ENCODE peak calls at places on chromosomes 12 and 14, in nine cellular contexts. One of them, this sample, is unnamed.
A peak's percentile ranks its signal among the peaks of the same experiment; 100 is the strongest.

GRCh38 chr12:60494249-60494648 is 898.4 kb downstream of the SLC16A7 start:
- DNase-seq in thoracic aorta: no peak
- DNase-seq in spleen: no peak
- DNase-seq in colonic mucosa: no peak
- DNase-seq in cardiac fibroblast: peak; percentile 64
- DNase-seq in CD8-positive, alpha-beta T cell: no peak
- DNase-seq in uterus: no peak
- DNase-seq in GM12865: peak; percentile 9
- DNase-seq in mucosa of descending colon: no peak
- DNase-seq in this sample: peak; percentile 59

GRCh38 chr12:3967556-3968160 is 94.5 kb upstream of the PARP11 start:
- DNase-seq in thoracic aorta: no peak
- DNase-seq in spleen: no peak
- DNase-seq in colonic mucosa: no peak
- DNase-seq in cardiac fibroblast: no peak
- DNase-seq in CD8-positive, alpha-beta T cell: no peak
- DNase-seq in uterus: no peak
- DNase-seq in GM12865: no peak
- DNase-seq in mucosa of descending colon: no peak
- DNase-seq in this sample: no peak

GRCh38 chr12:53236443-53237111 is 4.6 kb upstream of the RARG start:
- DNase-seq in thoracic aorta: no peak
- DNase-seq in spleen: no peak
- DNase-seq in colonic mucosa: no peak
- DNase-seq in cardiac fibroblast: no peak
- DNase-seq in CD8-positive, alpha-beta T cell: peak; percentile 67
- DNase-seq in uterus: no peak
- DNase-seq in GM12865: peak; percentile 35
- DNase-seq in mucosa of descending colon: no peak
- DNase-seq in this sample: no peak

GRCh38 chr14:51848120-51848519 is 12.3 kb upstream of the GNG2 start:
- DNase-seq in thoracic aorta: no peak
- DNase-seq in spleen: no peak
- DNase-seq in colonic mucosa: no peak
- DNase-seq in cardiac fibroblast: no peak
- DNase-seq in CD8-positive, alpha-beta T cell: no peak
- DNase-seq in uterus: no peak
- DNase-seq in GM12865: peak; percentile 60
- DNase-seq in mucosa of descending colon: no peak
- DNase-seq in this sample: peak; percentile 38

GRCh38 chr12:130872179-130873096 is 572 bp downstream of the RAN start:
- DNase-seq in thoracic aorta: no peak
- DNase-seq in spleen: peak; percentile 92
- DNase-seq in colonic mucosa: no peak
- DNase-seq in cardiac fibroblast: peak; percentile 32
- DNase-seq in CD8-positive, alpha-beta T cell: no peak
- DNase-seq in uterus: no peak
- DNase-seq in GM12865: peak; percentile 50
- DNase-seq in mucosa of descending colon: no peak
- DNase-seq in this sample: no peak

GRCh38 chr14:71371711-71372396 is 464.6 kb downstream of the PCNX1 start:
- DNase-seq in thoracic aorta: no peak
- DNase-seq in spleen: no peak
- DNase-seq in colonic mucosa: no peak
- DNase-seq in cardiac fibroblast: peak; percentile 51
- DNase-seq in CD8-positive, alpha-beta T cell: no peak
- DNase-seq in uterus: no peak
- DNase-seq in GM12865: peak; percentile 59
- DNase-seq in mucosa of descending colon: no peak
- DNase-seq in this sample: peak; percentile 80

GRCh38 chr14:69716483-69717187 is 50.3 kb upstream of the SRSF5 start:
- DNase-seq in thoracic aorta: no peak
- DNase-seq in spleen: no peak
- DNase-seq in colonic mucosa: no peak
- DNase-seq in cardiac fibroblast: peak; percentile 88
- DNase-seq in CD8-positive, alpha-beta T cell: no peak
- DNase-seq in uterus: no peak
- DNase-seq in GM12865: no peak
- DNase-seq in mucosa of descending colon: no peak
- DNase-seq in this sample: peak; percentile 85

GRCh38 chr14:24063263-24063836 is 8.0 kb upstream of the CPNE6 start:
- DNase-seq in thoracic aorta: no peak
- DNase-seq in spleen: peak; percentile 35
- DNase-seq in colonic mucosa: no peak
- DNase-seq in cardiac fibroblast: no peak
- DNase-seq in CD8-positive, alpha-beta T cell: no peak
- DNase-seq in uterus: no peak
- DNase-seq in GM12865: no peak
- DNase-seq in mucosa of descending colon: no peak
- DNase-seq in this sample: no peak

GRCh38 chr12:59055204-59055839 is 135.0 kb upstream of the LRIG3 start:
- DNase-seq in thoracic aorta: no peak
- DNase-seq in spleen: no peak
- DNase-seq in colonic mucosa: no peak
- DNase-seq in cardiac fibroblast: peak; percentile 59
- DNase-seq in CD8-positive, alpha-beta T cell: no peak
- DNase-seq in uterus: no peak
- DNase-seq in GM12865: peak; percentile 37
- DNase-seq in mucosa of descending colon: no peak
- DNase-seq in this sample: peak; percentile 79

GRCh38 chr12:95626854-95627253 is 75.6 kb upstream of the USP44 start:
- DNase-seq in thoracic aorta: no peak
- DNase-seq in spleen: no peak
- DNase-seq in colonic mucosa: no peak
- DNase-seq in cardiac fibroblast: no peak
- DNase-seq in CD8-positive, alpha-beta T cell: no peak
- DNase-seq in uterus: no peak
- DNase-seq in GM12865: no peak
- DNase-seq in mucosa of descending colon: no peak
- DNase-seq in this sample: no peak

GRCh38 chr14:59787045-59787674 is 83.4 kb downstream of the RTN1 start:
- DNase-seq in thoracic aorta: no peak
- DNase-seq in spleen: no peak
- DNase-seq in colonic mucosa: no peak
- DNase-seq in cardiac fibroblast: no peak
- DNase-seq in CD8-positive, alpha-beta T cell: no peak
- DNase-seq in uterus: no peak
- DNase-seq in GM12865: no peak
- DNase-seq in mucosa of descending colon: no peak
- DNase-seq in this sample: no peak

GRCh38 chr12:111596985-111597730 is 2.0 kb downstream of the ATXN2 start:
- DNase-seq in thoracic aorta: no peak
- DNase-seq in spleen: peak; percentile 78
- DNase-seq in colonic mucosa: peak; percentile 68
- DNase-seq in cardiac fibroblast: peak; percentile 67
- DNase-seq in CD8-positive, alpha-beta T cell: peak; percentile 51
- DNase-seq in uterus: peak; percentile 29
- DNase-seq in GM12865: peak; percentile 72
- DNase-seq in mucosa of descending colon: peak; percentile 66
- DNase-seq in this sample: peak; percentile 56

GRCh38 chr12:34291001-34291400 is 268.7 kb downstream of the ALG10 start:
- DNase-seq in thoracic aorta: no peak
- DNase-seq in spleen: peak; percentile 34
- DNase-seq in colonic mucosa: no peak
- DNase-seq in cardiac fibroblast: no peak
- DNase-seq in CD8-positive, alpha-beta T cell: no peak
- DNase-seq in uterus: no peak
- DNase-seq in GM12865: no peak
- DNase-seq in mucosa of descending colon: no peak
- DNase-seq in this sample: no peak

GRCh38 chr12:7289743-7290142 is 14.1 kb upstream of the ACSM4 start:
- DNase-seq in thoracic aorta: no peak
- DNase-seq in spleen: no peak
- DNase-seq in colonic mucosa: no peak
- DNase-seq in cardiac fibroblast: no peak
- DNase-seq in CD8-positive, alpha-beta T cell: no peak
- DNase-seq in uterus: no peak
- DNase-seq in GM12865: no peak
- DNase-seq in mucosa of descending colon: no peak
- DNase-seq in this sample: peak; percentile 19

GRCh38 chr14:100278702-100279101 is 27.5 kb downstream of the SLC25A29 start:
- DNase-seq in thoracic aorta: no peak
- DNase-seq in spleen: no peak
- DNase-seq in colonic mucosa: no peak
- DNase-seq in cardiac fibroblast: peak; percentile 78
- DNase-seq in CD8-positive, alpha-beta T cell: no peak
- DNase-seq in uterus: no peak
- DNase-seq in GM12865: peak; percentile 54
- DNase-seq in mucosa of descending colon: no peak
- DNase-seq in this sample: peak; percentile 50
- TF ChIP-seq CTCF in thoracic aorta: no peak
- TF ChIP-seq CTCF in spleen: peak; percentile 29
- TF ChIP-seq CTCF in colonic mucosa: no peak
- TF ChIP-seq CTCF in cardiac fibroblast: peak; percentile 38
- TF ChIP-seq CTCF in CD8-positive, alpha-beta T cell: no peak
- TF ChIP-seq CTCF in uterus: no peak
- TF ChIP-seq CTCF in GM12865: no peak
- TF ChIP-seq CTCF in mucosa of descending colon: no peak
- TF ChIP-seq CTCF in this sample: peak; percentile 24

GRCh38 chr14:50657753-50658152 is 10.4 kb downstream of the SAV1 start:
- DNase-seq in thoracic aorta: no peak
- DNase-seq in spleen: no peak
- DNase-seq in colonic mucosa: no peak
- DNase-seq in cardiac fibroblast: peak; percentile 22
- DNase-seq in CD8-positive, alpha-beta T cell: no peak
- DNase-seq in uterus: no peak
- DNase-seq in GM12865: no peak
- DNase-seq in mucosa of descending colon: no peak
- DNase-seq in this sample: no peak
- H3K4me3 ChIP-seq in thoracic aorta: peak overlapping the region; percentile 5
- H3K4me3 ChIP-seq in spleen: no peak overlapping the region
- H3K4me3 ChIP-seq in colonic mucosa: no peak overlapping the region
- H3K4me3 ChIP-seq in cardiac fibroblast: no peak overlapping the region
- H3K4me3 ChIP-seq in CD8-positive, alpha-beta T cell: no peak overlapping the region
- H3K4me3 ChIP-seq in uterus: no peak overlapping the region
- H3K4me3 ChIP-seq in GM12865: no peak overlapping the region
- H3K4me3 ChIP-seq in mucosa of descending colon: no peak overlapping the region
- H3K4me3 ChIP-seq in this sample: peak overlapping the region; percentile 6

DNA sequence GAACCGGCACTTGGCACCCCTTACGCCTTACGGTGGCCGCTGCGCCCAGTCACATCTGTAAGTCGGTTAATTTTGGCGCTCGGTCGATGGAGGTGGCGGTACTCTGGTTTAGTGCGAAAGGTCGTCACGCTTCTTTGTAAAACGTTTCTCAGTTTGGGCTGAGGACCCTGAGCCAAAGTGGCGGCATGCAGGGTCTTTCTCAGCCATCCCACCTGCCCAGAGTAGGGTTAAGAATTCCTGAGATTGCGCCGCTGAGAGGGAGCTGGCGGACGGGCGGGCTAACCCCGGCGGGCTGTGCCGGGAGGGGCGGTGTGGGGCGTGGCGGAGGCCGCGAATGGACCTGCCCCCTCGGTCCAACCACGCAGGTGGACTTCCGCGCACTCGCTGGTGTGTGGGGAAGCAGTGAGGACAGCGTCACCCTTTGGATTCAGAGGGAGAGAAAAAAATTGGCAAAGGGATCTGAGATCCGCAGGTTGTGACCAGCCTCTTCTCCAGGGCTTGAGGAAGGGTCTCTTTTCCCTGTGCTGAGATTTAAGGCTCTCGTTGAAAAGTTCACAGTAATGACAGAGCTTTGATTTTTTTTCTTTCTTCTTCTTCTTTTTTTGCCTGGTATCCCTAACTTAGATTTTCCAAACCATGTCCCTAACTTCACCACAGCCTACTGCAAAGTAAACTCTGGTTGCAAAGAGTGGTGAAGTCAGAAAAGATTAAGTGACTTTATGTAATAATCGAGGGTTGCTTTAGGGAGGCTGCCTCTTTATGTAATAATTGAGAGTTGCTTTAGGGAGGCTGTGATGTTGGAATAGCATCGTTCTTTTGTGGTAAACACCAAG is 602 bp upstream of the FBXO33 start:
- DNase-seq in thoracic aorta: peak; percentile 50
- DNase-seq in spleen: peak; percentile 98
- DNase-seq in colonic mucosa: peak; percentile 93
- DNase-seq in cardiac fibroblast: peak; percentile 83
- DNase-seq in CD8-positive, alpha-beta T cell: no peak
- DNase-seq in uterus: peak; percentile 92
- DNase-seq in GM12865: peak; percentile 92
- DNase-seq in mucosa of descending colon: peak; percentile 95
- DNase-seq in this sample: peak; percentile 64
- TF ChIP-seq CTCF in thoracic aorta: no peak
- TF ChIP-seq CTCF in spleen: no peak
- TF ChIP-seq CTCF in colonic mucosa: no peak
- TF ChIP-seq CTCF in cardiac fibroblast: no peak
- TF ChIP-seq CTCF in CD8-positive, alpha-beta T cell: no peak
- TF ChIP-seq CTCF in uterus: no peak
- TF ChIP-seq CTCF in GM12865: no peak
- TF ChIP-seq CTCF in mucosa of descending colon: no peak
- TF ChIP-seq CTCF in this sample: no peak

DNA sequence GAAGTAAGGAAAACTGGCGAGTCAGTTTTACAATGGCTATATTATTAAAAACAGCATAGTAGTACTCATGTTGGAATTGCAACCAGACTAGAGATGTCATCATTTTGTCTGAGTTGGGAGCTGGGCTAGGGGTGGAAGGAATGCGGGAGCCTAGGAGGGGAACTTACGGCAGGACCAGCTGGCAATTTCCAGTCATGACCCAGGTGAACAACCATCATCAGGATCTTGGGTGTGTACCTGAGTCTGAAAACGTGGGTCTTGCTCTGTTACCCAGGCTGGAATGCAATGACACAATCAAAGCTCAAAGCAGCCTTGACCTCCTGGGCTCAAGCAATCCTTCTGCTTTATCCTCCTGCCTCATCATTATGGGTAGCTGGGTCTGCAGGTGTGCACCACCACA is 50.9 kb downstream of the ALG10B start:
- DNase-seq in thoracic aorta: no peak
- DNase-seq in spleen: no peak
- DNase-seq in colonic mucosa: no peak
- DNase-seq in cardiac fibroblast: no peak
- DNase-seq in CD8-positive, alpha-beta T cell: no peak
- DNase-seq in uterus: no peak
- DNase-seq in GM12865: no peak
- DNase-seq in mucosa of descending colon: no peak
- DNase-seq in this sample: no peak
- H3K4me3 ChIP-seq in thoracic aorta: no peak overlapping the region
- H3K4me3 ChIP-seq in spleen: no peak overlapping the region
- H3K4me3 ChIP-seq in colonic mucosa: no peak overlapping the region
- H3K4me3 ChIP-seq in cardiac fibroblast: no peak overlapping the region
- H3K4me3 ChIP-seq in CD8-positive, alpha-beta T cell: no peak overlapping the region
- H3K4me3 ChIP-seq in uterus: no peak overlapping the region
- H3K4me3 ChIP-seq in GM12865: no peak overlapping the region
- H3K4me3 ChIP-seq in mucosa of descending colon: no peak overlapping the region
- H3K4me3 ChIP-seq in this sample: no peak overlapping the region

GRCh38 chr14:39426605-39427004 is 5.6 kb downstream of the FBXO33 start:
- DNase-seq in thoracic aorta: no peak
- DNase-seq in spleen: no peak
- DNase-seq in colonic mucosa: no peak
- DNase-seq in cardiac fibroblast: peak; percentile 76
- DNase-seq in CD8-positive, alpha-beta T cell: no peak
- DNase-seq in uterus: no peak
- DNase-seq in GM12865: peak; percentile 35
- DNase-seq in mucosa of descending colon: no peak
- DNase-seq in this sample: peak; percentile 74
- TF ChIP-seq CTCF in thoracic aorta: no peak
- TF ChIP-seq CTCF in spleen: no peak
- TF ChIP-seq CTCF in colonic mucosa: no peak
- TF ChIP-seq CTCF in cardiac fibroblast: peak; percentile 21
- TF ChIP-seq CTCF in CD8-positive, alpha-beta T cell: peak; percentile 19
- TF ChIP-seq CTCF in uterus: peak; percentile 20
- TF ChIP-seq CTCF in GM12865: no peak
- TF ChIP-seq CTCF in mucosa of descending colon: no peak
- TF ChIP-seq CTCF in this sample: peak; percentile 39

This sample was measured in fibroblast of mammary gland.